ENCODE peak calls at places on chromosomes 13 and 19, in nine cellular contexts. X, T, Y, V, I, W, O, E and A are unnamed samples.
A peak's percentile ranks its signal among the peaks of the same experiment; 100 is the strongest.

GRCh38 chr13:103931885-103932284 is 865.7 kb upstream of the SLC10A2 start:
- DNase-seq in X (no peak), T (no peak), Y (no peak), V (no peak), I (no peak), W (no peak), O (no peak), E (no peak), A (no peak)

GRCh38 chr13:44758595-44759221 is 182.6 kb upstream of the TSC22D1 start:
- DNase-seq in X (no peak), T (no peak), Y (peak; percentile 97), V (peak; percentile 91), I (no peak), W (peak; percentile 85), O (peak; percentile 89), E (peak; percentile 87), A (peak; percentile 38)

GRCh38 chr13:77729502-77730221 is 32.2 kb downstream of the SLAIN1 start:
- DNase-seq in X (no peak), T (no peak), Y (no peak), V (no peak), I (no peak), W (no peak), O (no peak), E (no peak), A (no peak)

GRCh38 chr13:45206340-45206739 is 5.5 kb upstream of the KCTD4 start:
- DNase-seq in X (no peak), T (no peak), Y (peak; percentile 92), V (peak; percentile 85), I (no peak), W (peak; percentile 78), O (peak; percentile 92), E (peak; percentile 74), A (no peak)

GRCh38 chr19:6890938-6891337 is 3.6 kb downstream of the ADGRE1 start:
- DNase-seq in X (no peak), T (no peak), Y (no peak), V (no peak), I (no peak), W (no peak), O (no peak), E (no peak), A (no peak)

GRCh38 chr13:56187331-56187730 is 953.4 kb upstream of the PRR20A start:
- DNase-seq in X (no peak), T (peak; percentile 58), Y (no peak), V (no peak), I (no peak), W (no peak), O (no peak), E (no peak), A (no peak)

GRCh38 chr13:44865722-44866484 is 123.4 kb downstream of the NUFIP1 start:
- DNase-seq in X (no peak), T (no peak), Y (no peak), V (no peak), I (peak; percentile 75), W (no peak), O (no peak), E (no peak), A (no peak)

GRCh38 chr13:113532156-113532806 is 41.8 kb upstream of the DCUN1D2 start:
- DNase-seq in X (no peak), T (peak; percentile 57), Y (peak; percentile 17), V (peak; percentile 13), I (no peak), W (peak; percentile 46), O (peak; percentile 38), E (no peak), A (no peak)

GRCh38 chr19:36939153-36939552 is 23.0 kb downstream of the ZNF568 start:
- DNase-seq in X (no peak), T (no peak), Y (no peak), V (peak; percentile 13), I (no peak), W (no peak), O (no peak), E (no peak), A (no peak)

GRCh38 chr13:94599877-94600276 is 1.8 kb upstream of the GPR180 start:
- DNase-seq in X (no peak), T (no peak), Y (no peak), V (no peak), I (no peak), W (no peak), O (no peak), E (no peak), A (no peak)

GRCh38 chr19:10417598-10418280 is 2.6 kb upstream of the PDE4A start:
- DNase-seq in X (no peak), T (no peak), Y (no peak), V (no peak), I (no peak), W (no peak), O (no peak), E (no peak), A (no peak)

GRCh38 chr19:18597809-18598660 is 8.6 kb downstream of the CRLF1 start:
- DNase-seq in X (no peak), T (no peak), Y (no peak), V (no peak), I (no peak), W (no peak), O (no peak), E (no peak), A (no peak)

GRCh38 chr13:112012004-112012704 is 54.8 kb upstream of the SOX1 start:
- DNase-seq in X (no peak), T (no peak), Y (no peak), V (no peak), I (no peak), W (no peak), O (no peak), E (no peak), A (no peak)

GRCh38 chr13:39811696-39812095 is 156.2 kb downstream of the COG6 start:
- DNase-seq in X (no peak), T (no peak), Y (no peak), V (no peak), I (no peak), W (no peak), O (no peak), E (no peak), A (no peak)

GRCh38 chr13:39815345-39816111 is 160.1 kb downstream of the COG6 start:
- DNase-seq in X (no peak), T (no peak), Y (peak; percentile 27), V (peak; percentile 67), I (no peak), W (no peak), O (peak; percentile 48), E (no peak), A (no peak)

GRCh38 chr13:39809466-39809865 is 154.0 kb downstream of the COG6 start:
- DNase-seq in X (no peak), T (no peak), Y (no peak), V (no peak), I (no peak), W (no peak), O (no peak), E (no peak), A (no peak)

GRCh38 chr13:39811051-39811450 is 155.6 kb downstream of the COG6 start:
- DNase-seq in X (no peak), T (no peak), Y (no peak), V (no peak), I (no peak), W (no peak), O (no peak), E (no peak), A (no peak)

GRCh38 chr13:39810091-39810877 is 154.8 kb downstream of the COG6 start:
- DNase-seq in X (no peak), T (no peak), Y (no peak), V (peak; percentile 19), I (no peak), W (no peak), O (peak; percentile 1), E (no peak), A (no peak)
- TF ChIP-seq CTCF in X (no peak), T (no peak), Y (no peak), V (no peak), I (no peak), W (no peak), O (peak; percentile 3), E (no peak), A (no peak)

DNA sequence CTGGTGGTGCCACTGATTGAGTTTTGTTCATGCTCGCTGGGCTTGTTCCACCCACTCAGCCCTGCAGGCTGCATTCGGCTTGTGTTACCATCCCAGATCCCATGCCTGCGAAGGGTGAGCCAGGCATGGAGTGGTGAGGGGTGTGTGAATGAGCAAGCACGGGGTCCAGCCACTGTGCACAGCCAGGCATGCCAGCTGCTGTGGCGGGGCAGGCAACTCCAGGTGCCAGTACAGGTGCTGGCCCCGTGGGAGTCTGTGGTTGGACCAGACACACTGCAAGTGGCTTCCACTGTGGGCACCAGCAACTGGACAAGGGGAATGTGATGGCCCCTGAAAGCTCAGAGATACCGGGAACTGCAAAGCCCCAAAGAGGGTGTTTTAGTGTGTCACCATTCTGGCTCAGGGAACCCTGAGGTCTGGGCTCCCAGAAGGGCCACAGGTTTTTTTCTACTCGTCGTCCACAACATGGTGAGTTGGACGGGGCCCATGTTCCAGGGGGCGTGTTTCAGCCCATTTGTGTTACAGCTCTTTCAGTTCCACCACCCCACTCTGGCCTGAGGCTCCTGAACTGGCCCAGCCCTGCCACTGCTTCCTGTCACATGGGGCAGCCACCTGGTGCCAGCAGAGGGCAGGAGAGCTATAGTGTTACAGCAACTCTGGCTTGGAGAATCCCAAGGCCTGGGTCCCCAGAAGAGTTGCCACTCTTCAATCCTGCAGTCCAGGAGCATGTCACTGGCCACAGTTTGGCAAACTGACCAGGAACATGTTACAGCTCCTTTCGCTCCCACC is 217.0 kb upstream of the OBI1 start:
- DNase-seq in X (no peak), T (no peak), Y (no peak), V (no peak), I (no peak), W (no peak), O (no peak), E (no peak), A (peak; percentile 11)
- TF ChIP-seq CTCF in X (no peak), T (no peak), Y (no peak), V (no peak), I (no peak), W (no peak), O (no peak), E (no peak), A (no peak)

GRCh38 chr13:29924482-29924884 is 74.1 kb upstream of the UBL3 start:
- DNase-seq in X (no peak), T (no peak), Y (peak; percentile 79), V (peak; percentile 20), I (no peak), W (peak; percentile 60), O (peak; percentile 39), E (no peak), A (no peak)
- TF ChIP-seq CTCF in X (no peak), T (no peak), Y (no peak), V (no peak), I (no peak), W (peak; percentile 63), O (no peak), E (no peak), A (no peak)

DNA sequence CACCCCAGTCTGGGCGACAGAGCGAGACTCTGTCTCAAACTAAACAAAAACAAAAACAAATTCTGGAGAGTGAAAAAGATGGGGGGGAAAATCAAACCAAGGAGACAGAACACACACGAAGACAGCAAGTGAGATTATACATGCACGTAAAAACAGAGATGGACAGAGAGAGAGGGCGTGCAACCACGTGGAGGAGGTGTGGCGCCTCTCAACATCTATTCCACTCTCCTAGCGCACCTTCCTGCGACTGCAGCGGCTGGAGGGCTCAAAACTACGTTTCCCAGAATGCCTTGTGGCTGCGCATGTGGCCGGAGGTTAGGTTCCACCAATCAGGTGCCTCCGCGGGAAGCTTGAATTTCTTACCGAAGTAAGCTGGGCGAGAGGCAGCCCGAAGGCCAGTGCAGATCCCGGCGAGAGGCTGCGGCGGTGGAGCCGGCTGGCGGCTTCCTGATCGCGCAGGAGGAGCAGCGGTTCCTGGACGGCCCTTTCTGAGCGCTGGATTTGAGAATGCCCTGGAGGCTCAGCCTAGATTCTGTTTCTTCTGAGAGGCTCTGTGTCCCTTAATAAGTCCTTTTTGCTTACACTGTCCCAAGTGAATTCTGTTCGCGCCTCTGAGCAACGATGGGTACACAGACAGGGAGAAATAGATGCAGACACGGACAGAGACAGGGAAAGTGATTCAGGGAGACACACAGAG is 13.1 kb upstream of the NANOS2 start:
- DNase-seq in X (peak; percentile 96), T (peak; percentile 90), Y (peak; percentile 89), V (peak; percentile 89), I (peak; percentile 89), W (peak; percentile 99), O (peak; percentile 91), E (peak; percentile 60), A (peak; percentile 94)
- TF ChIP-seq CTCF in X (no peak), T (no peak), Y (no peak), V (no peak), I (no peak), W (peak; percentile 14), O (peak; percentile 7), E (no peak), A (no peak)